ENCODE peak calls at places on chromosomes 1 and 21, in eight cellular contexts. B is left ventricle myocardium inferior, E is lung, S is brain microvascular endothelial cell, K is GM23338, H is A549, G is stomach, T is psoas muscle. R is an unnamed sample.

GRCh38 chr1:158329807-158330206 is 1.5 kb downstream of the CD1B start:
- DNase-seq in B (no peak), E (no peak), S (no peak), K (peak), H (peak), G (no peak), T (no peak), R (no peak)

GRCh38 chr1:203410117-203410900 is 59.4 kb upstream of the FMOD start:
- DNase-seq in B (no peak), E (no peak), S (no peak), K (no peak), H (no peak), G (no peak), T (no peak), R (no peak)

GRCh38 chr1:212152308-212152693 is 116.8 kb downstream of the DTL start:
- DNase-seq in B (no peak), E (no peak), S (no peak), K (no peak), H (no peak), G (no peak), T (no peak), R (no peak)

GRCh38 chr1:77888071-77888428 is 374 bp upstream of the NEXN start:
- DNase-seq in B (no peak), E (peak), S (peak), K (no peak), H (peak), G (no peak), T (no peak), R (no peak)

GRCh38 chr1:84442256-84442655 is 36.8 kb upstream of the RPF1 start:
- DNase-seq in B (no peak), E (no peak), S (peak), K (peak), H (peak), G (no peak), T (no peak), R (peak)

GRCh38 chr1:224203243-224204016 is 20.4 kb downstream of the DEGS1 start:
- DNase-seq in B (peak), E (no peak), S (peak), K (peak), H (no peak), G (peak), T (no peak), R (peak)

GRCh38 chr1:172399369-172400072 is 21.0 kb upstream of the C1orf105 start:
- DNase-seq in B (peak), E (peak), S (peak), K (peak), H (peak), G (peak), T (peak), R (peak)

GRCh38 chr1:46401514-46401913 is 7.4 kb downstream of the FAAH start:
- DNase-seq in B (no peak), E (no peak), S (no peak), K (no peak), H (no peak), G (no peak), T (no peak), R (peak)

GRCh38 chr1:234627009-234627950 is 17.3 kb upstream of the IRF2BP2 start:
- DNase-seq in B (no peak), E (no peak), S (no peak), K (no peak), H (no peak), G (no peak), T (no peak), R (no peak)

GRCh38 chr21:25501996-25502665 is 105.2 kb downstream of the MRPL39 start:
- DNase-seq in B (no peak), E (no peak), S (no peak), K (no peak), H (no peak), G (no peak), T (no peak), R (peak)

GRCh38 chr1:9413143-9413876 is 120.6 kb downstream of the SPSB1 start:
- DNase-seq in B (peak), E (no peak), S (peak), K (peak), H (peak), G (peak), T (peak), R (peak)

GRCh38 chr21:24220466-24220865 is 1386.8 kb downstream of the MRPL39 start:
- DNase-seq in B (no peak), E (no peak), S (no peak), K (no peak), H (no peak), G (no peak), T (no peak), R (no peak)

GRCh38 chr1:8821084-8821483 is 3.6 kb upstream of the RERE start:
- DNase-seq in B (no peak), E (no peak), S (no peak), K (no peak), H (no peak), G (no peak), T (no peak), R (no peak)

GRCh38 chr1:179955731-179956130 is 1.1 kb downstream of the CEP350 start:
- DNase-seq in B (no peak), E (no peak), S (no peak), K (no peak), H (no peak), G (no peak), T (no peak), R (no peak)

GRCh38 chr21:43970551-43970950 is 41.6 kb upstream of the TRAPPC10 start:
- DNase-seq in B (no peak), E (no peak), S (no peak), K (no peak), H (no peak), G (no peak), T (no peak), R (no peak)

GRCh38 chr21:17901458-17902092 is 82.4 kb upstream of the C21orf91 start:
- DNase-seq in B (no peak), E (no peak), S (no peak), K (no peak), H (no peak), G (no peak), T (no peak), R (no peak)

GRCh38 chr1:15322648-15323350 is 75.8 kb downstream of the FHAD1 start:
- DNase-seq in B (peak), E (no peak), S (no peak), K (peak), H (no peak), G (peak), T (no peak), R (no peak)
- H3K4me3 ChIP-seq in B (no peak), E (no peak), S (no peak), K (no peak), H (no peak), G (no peak), T (no peak), R (no peak)

DNA sequence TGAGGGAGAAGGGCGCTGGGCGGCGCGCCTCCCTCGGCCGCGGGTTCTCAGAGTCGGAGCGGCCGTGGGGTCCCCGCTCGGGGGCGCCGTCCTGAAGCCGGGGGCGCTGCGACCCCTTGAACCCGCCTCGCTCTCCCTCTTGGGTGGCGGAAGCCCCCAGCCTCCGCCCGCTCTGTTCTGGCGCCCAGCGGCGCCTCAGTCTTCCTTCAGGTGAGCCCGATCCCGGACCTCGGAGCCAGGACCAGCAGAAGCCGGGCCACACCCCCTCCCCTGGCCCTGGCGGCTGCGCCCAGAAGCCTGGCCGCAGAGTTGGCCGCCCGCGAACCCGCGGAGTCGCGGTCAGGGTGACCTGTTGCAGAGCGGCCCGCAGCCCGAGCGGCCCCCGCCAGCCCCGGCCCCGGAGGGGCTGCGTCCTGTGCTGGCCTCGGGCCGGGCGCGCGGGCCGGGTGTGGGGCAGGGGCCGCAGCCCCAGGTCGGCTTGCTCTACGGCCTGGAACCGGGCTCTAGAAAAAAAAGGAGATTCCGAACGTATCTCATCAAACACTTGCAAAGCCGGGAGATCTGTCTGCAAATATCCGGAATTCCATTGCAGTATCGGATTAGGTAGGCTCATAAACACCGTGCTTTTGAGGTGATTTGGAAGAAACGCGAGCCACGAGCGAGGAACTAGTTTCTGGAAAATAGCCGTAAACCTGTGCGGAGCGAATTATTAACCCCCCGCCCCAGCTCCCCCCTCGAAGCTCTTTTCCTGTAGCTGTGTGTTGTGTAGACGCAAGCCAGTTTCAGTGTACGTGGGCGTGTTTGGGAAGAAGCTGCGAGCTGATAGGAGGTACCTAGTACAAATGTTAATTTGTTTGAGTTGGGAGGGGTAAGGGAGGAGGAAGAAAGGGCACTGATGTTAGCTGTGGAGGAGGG is 816 bp downstream of the RALGPS2 start:
- DNase-seq in B (peak), E (peak), S (peak), K (peak), H (peak), G (peak), T (peak), R (peak)
- TF ChIP-seq CTCF in B (no peak), E (no peak), S (no peak), K (peak), H (peak), G (no peak), T (no peak), R (no peak)

GRCh38 chr1:6497867-6498575 is 6.6 kb upstream of the PLEKHG5 start:
- DNase-seq in B (no peak), E (no peak), S (no peak), K (no peak), H (no peak), G (no peak), T (no peak), R (no peak)
- H3K4me3 ChIP-seq in B (peak), E (peak), S (peak), K (peak), H (peak), G (peak), T (peak), R (peak)

GRCh38 chr1:164092603-164093353 is 466.2 kb upstream of the PBX1 start:
- DNase-seq in B (no peak), E (no peak), S (no peak), K (peak), H (no peak), G (no peak), T (no peak), R (no peak)
- TF ChIP-seq CTCF in B (no peak), E (no peak), S (peak), K (peak), H (no peak), G (no peak), T (no peak), R (peak)

GRCh38 chr1:34763142-34763781 is 3.7 kb downstream of the GJB4 start:
- DNase-seq in B (no peak), E (no peak), S (peak), K (peak), H (peak), G (no peak), T (no peak), R (no peak)
- H3K4me3 ChIP-seq in B (no peak), E (no peak), S (no peak), K (no peak), H (peak), G (no peak), T (no peak), R (no peak)

GRCh38 chr1:86082183-86082582 is 74.4 kb downstream of the COL24A1 start:
- DNase-seq in B (no peak), E (no peak), S (no peak), K (peak), H (peak), G (no peak), T (no peak), R (no peak)
- TF ChIP-seq CTCF in B (no peak), E (no peak), S (no peak), K (no peak), H (no peak), G (no peak), T (no peak), R (peak)

GRCh38 chr1:201024251-201024998 is 911 bp upstream of the KIF21B start:
- DNase-seq in B (no peak), E (no peak), S (no peak), K (peak), H (no peak), G (no peak), T (no peak), R (no peak)

GRCh38 chr1:201023517-201023902 is at the start of gene KIF21B:
- DNase-seq in B (peak), E (peak), S (peak), K (peak), H (peak), G (peak), T (peak), R (no peak)

GRCh38 chr1:201022178-201022823 is 1.2 kb downstream of the KIF21B start:
- DNase-seq in B (no peak), E (no peak), S (no peak), K (no peak), H (no peak), G (no peak), T (no peak), R (no peak)

GRCh38 chr1:201021333-201022177 is 2.0 kb downstream of the KIF21B start:
- DNase-seq in B (no peak), E (no peak), S (no peak), K (no peak), H (no peak), G (no peak), T (no peak), R (no peak)

DNA sequence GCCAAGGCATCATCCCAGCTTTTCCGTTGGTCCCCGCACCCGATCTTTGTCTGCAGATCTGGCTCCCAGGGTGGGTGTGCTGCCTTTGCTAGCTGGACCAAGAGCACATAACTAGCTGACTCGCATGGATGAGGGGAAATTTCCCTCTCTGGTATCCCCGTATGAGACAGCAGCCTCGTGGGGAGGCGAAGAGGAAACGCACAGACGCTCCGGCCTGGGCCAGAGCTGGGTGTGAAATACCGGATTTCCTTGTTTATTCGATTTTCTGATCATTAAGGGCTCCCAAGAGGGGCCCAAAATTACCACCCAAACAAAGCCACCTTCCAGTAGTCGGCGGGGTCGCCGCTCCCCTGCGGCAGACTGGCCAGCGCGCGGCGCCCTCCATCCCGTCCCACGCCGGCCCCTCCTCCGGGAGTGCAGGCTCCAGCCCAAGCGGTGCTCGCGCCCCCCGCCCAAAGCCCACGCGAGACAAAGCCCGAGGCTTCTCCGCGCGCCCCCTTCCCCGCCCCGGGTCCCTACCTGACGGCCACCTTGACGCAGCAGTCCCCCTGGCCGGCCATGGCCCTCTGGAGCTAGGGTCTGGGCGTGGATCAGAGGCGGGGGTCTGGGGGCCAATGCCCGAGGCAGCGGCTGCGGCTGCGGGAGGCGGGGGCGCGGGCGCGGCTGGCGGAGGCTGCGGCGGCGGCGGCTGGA is 544 bp downstream of the KIF21B start:
- DNase-seq in B (no peak), E (no peak), S (no peak), K (peak), H (no peak), G (no peak), T (no peak), R (no peak)
- H3K4me3 ChIP-seq in B (peak), E (peak), S (peak), K (peak), H (peak), G (peak), T (peak), R (peak)